ENCODE peak calls at places on chromosome 1, in six cellular contexts. One of them, this sample, is unnamed.
A peak's percentile ranks its signal among the peaks of the same experiment; 100 is the strongest.

GRCh38 chr1:50418600-50419109 is 4.6 kb downstream of the DMRTA2 start:
- DNase-seq in GM12865: no peak
- DNase-seq in HepG2: no peak
- DNase-seq in SK-N-SH: peak; percentile 79
- DNase-seq in Panc1: no peak
- DNase-seq in DND-41: no peak
- DNase-seq in this sample: no peak

GRCh38 chr1:111507411-111508201 is 4.2 kb upstream of the ADORA3 start:
- DNase-seq in GM12865: peak; percentile 93
- DNase-seq in HepG2: peak; percentile 51
- DNase-seq in SK-N-SH: peak; percentile 57
- DNase-seq in Panc1: no peak
- DNase-seq in DND-41: peak; percentile 67
- DNase-seq in this sample: peak; percentile 89

GRCh38 chr1:107750364-107750959 is 214.5 kb downstream of the VAV3 start:
- DNase-seq in GM12865: peak; percentile 70
- DNase-seq in HepG2: peak; percentile 65
- DNase-seq in SK-N-SH: peak; percentile 60
- DNase-seq in Panc1: peak; percentile 22
- DNase-seq in DND-41: peak; percentile 60
- DNase-seq in this sample: peak; percentile 82

GRCh38 chr1:234755449-234755863 is 145.5 kb upstream of the IRF2BP2 start:
- DNase-seq in GM12865: no peak
- DNase-seq in HepG2: no peak
- DNase-seq in SK-N-SH: no peak
- DNase-seq in Panc1: no peak
- DNase-seq in DND-41: no peak
- DNase-seq in this sample: peak; percentile 80

GRCh38 chr1:11703357-11704225 is 12.1 kb downstream of the DRAXIN start:
- DNase-seq in GM12865: no peak
- DNase-seq in HepG2: no peak
- DNase-seq in SK-N-SH: no peak
- DNase-seq in Panc1: no peak
- DNase-seq in DND-41: no peak
- DNase-seq in this sample: no peak

GRCh38 chr1:153347856-153348255 is 785 bp downstream of the PGLYRP4 start:
- DNase-seq in GM12865: no peak
- DNase-seq in HepG2: no peak
- DNase-seq in SK-N-SH: no peak
- DNase-seq in Panc1: no peak
- DNase-seq in DND-41: no peak
- DNase-seq in this sample: peak; percentile 9

GRCh38 chr1:42815938-42816599 is 853 bp upstream of the ERMAP start:
- DNase-seq in GM12865: peak; percentile 11
- DNase-seq in HepG2: no peak
- DNase-seq in SK-N-SH: no peak
- DNase-seq in Panc1: peak; percentile 18
- DNase-seq in DND-41: peak; percentile 12
- DNase-seq in this sample: no peak

GRCh38 chr1:68132426-68133130 is 82.2 kb upstream of the DIRAS3 start:
- DNase-seq in GM12865: no peak
- DNase-seq in HepG2: no peak
- DNase-seq in SK-N-SH: no peak
- DNase-seq in Panc1: no peak
- DNase-seq in DND-41: no peak
- DNase-seq in this sample: no peak

GRCh38 chr1:213720032-213720431 is 267.7 kb upstream of the PROX1 start:
- DNase-seq in GM12865: no peak
- DNase-seq in HepG2: no peak
- DNase-seq in SK-N-SH: no peak
- DNase-seq in Panc1: no peak
- DNase-seq in DND-41: no peak
- DNase-seq in this sample: no peak

GRCh38 chr1:103284270-103284669 is 175.9 kb upstream of the COL11A1 start:
- DNase-seq in GM12865: no peak
- DNase-seq in HepG2: no peak
- DNase-seq in SK-N-SH: peak; percentile 0
- DNase-seq in Panc1: no peak
- DNase-seq in DND-41: no peak
- DNase-seq in this sample: no peak

GRCh38 chr1:174968750-174969244 is 30.9 kb upstream of the CACYBP start:
- DNase-seq in GM12865: peak; percentile 87
- DNase-seq in HepG2: no peak
- DNase-seq in SK-N-SH: no peak
- DNase-seq in Panc1: no peak
- DNase-seq in DND-41: peak; percentile 44
- DNase-seq in this sample: no peak

GRCh38 chr1:175015243-175015642 is 8.0 kb downstream of the MRPS14 start:
- DNase-seq in GM12865: no peak
- DNase-seq in HepG2: no peak
- DNase-seq in SK-N-SH: no peak
- DNase-seq in Panc1: no peak
- DNase-seq in DND-41: no peak
- DNase-seq in this sample: no peak

GRCh38 chr1:85577421-85578320 is 2.9 kb upstream of the CCN1 start:
- DNase-seq in GM12865: no peak
- DNase-seq in HepG2: no peak
- DNase-seq in SK-N-SH: peak; percentile 35
- DNase-seq in Panc1: peak; percentile 82
- DNase-seq in DND-41: no peak
- DNase-seq in this sample: no peak

GRCh38 chr1:105442901-105443300 is 1613.6 kb upstream of the PRMT6 start:
- DNase-seq in GM12865: no peak
- DNase-seq in HepG2: no peak
- DNase-seq in SK-N-SH: no peak
- DNase-seq in Panc1: no peak
- DNase-seq in DND-41: no peak
- DNase-seq in this sample: no peak

GRCh38 chr1:205921559-205921887 is 21.7 kb downstream of the SLC26A9 start:
- DNase-seq in GM12865: no peak
- DNase-seq in HepG2: no peak
- DNase-seq in SK-N-SH: no peak
- DNase-seq in Panc1: no peak
- DNase-seq in DND-41: no peak
- DNase-seq in this sample: no peak

GRCh38 chr1:32701951-32702598 is 495 bp downstream of the SYNC start:
- DNase-seq in GM12865: no peak
- DNase-seq in HepG2: no peak
- DNase-seq in SK-N-SH: no peak
- DNase-seq in Panc1: no peak
- DNase-seq in DND-41: no peak
- DNase-seq in this sample: peak; percentile 39

GRCh38 chr1:59115865-59116264 is 181.0 kb upstream of the FGGY start:
- DNase-seq in GM12865: no peak
- DNase-seq in HepG2: no peak
- DNase-seq in SK-N-SH: no peak
- DNase-seq in Panc1: no peak
- DNase-seq in DND-41: no peak
- DNase-seq in this sample: no peak

GRCh38 chr1:16156848-16157495 is 1.1 kb upstream of the EPHA2 start:
- DNase-seq in GM12865: no peak
- DNase-seq in HepG2: peak; percentile 55
- DNase-seq in SK-N-SH: no peak
- DNase-seq in Panc1: no peak
- DNase-seq in DND-41: no peak
- DNase-seq in this sample: no peak

GRCh38 chr1:111758373-111758772 is 2.7 kb downstream of the DDX20 start:
- DNase-seq in GM12865: no peak
- DNase-seq in HepG2: no peak
- DNase-seq in SK-N-SH: peak; percentile 22
- DNase-seq in Panc1: no peak
- DNase-seq in DND-41: no peak
- DNase-seq in this sample: no peak

GRCh38 chr1:28737245-28738137 is 751 bp downstream of the YTHDF2 start:
- DNase-seq in GM12865: peak; percentile 65
- DNase-seq in HepG2: peak; percentile 44
- DNase-seq in SK-N-SH: peak; percentile 84
- DNase-seq in Panc1: no peak
- DNase-seq in DND-41: peak; percentile 57
- DNase-seq in this sample: peak; percentile 59

GRCh38 chr1:98940680-98941079 is 64.0 kb downstream of the PLPPR5 start:
- DNase-seq in GM12865: no peak
- DNase-seq in HepG2: no peak
- DNase-seq in SK-N-SH: no peak
- DNase-seq in Panc1: no peak
- DNase-seq in DND-41: no peak
- DNase-seq in this sample: no peak

GRCh38 chr1:208183977-208184901 is 59.9 kb downstream of the PLXNA2 start:
- DNase-seq in GM12865: no peak
- DNase-seq in HepG2: peak; percentile 42
- DNase-seq in SK-N-SH: no peak
- DNase-seq in Panc1: no peak
- DNase-seq in DND-41: no peak
- DNase-seq in this sample: peak; percentile 86

GRCh38 chr1:160021376-160022074 is 10.3 kb downstream of the PIGM start:
- DNase-seq in GM12865: no peak
- DNase-seq in HepG2: no peak
- DNase-seq in SK-N-SH: no peak
- DNase-seq in Panc1: no peak
- DNase-seq in DND-41: no peak
- DNase-seq in this sample: no peak

GRCh38 chr1:38559180-38559874 is 300.2 kb downstream of the RRAGC start:
- DNase-seq in GM12865: peak; percentile 94
- DNase-seq in HepG2: no peak
- DNase-seq in SK-N-SH: no peak
- DNase-seq in Panc1: no peak
- DNase-seq in DND-41: peak; percentile 89
- DNase-seq in this sample: peak; percentile 27

GRCh38 chr1:25556791-25557476 is 13.5 kb downstream of the LDLRAP1 start:
- DNase-seq in GM12865: peak; percentile 54
- DNase-seq in HepG2: no peak
- DNase-seq in SK-N-SH: no peak
- DNase-seq in Panc1: no peak
- DNase-seq in DND-41: peak; percentile 26
- DNase-seq in this sample: peak; percentile 74

GRCh38 chr1:165896277-165896676 is 68.9 kb downstream of the UCK2 start:
- DNase-seq in GM12865: no peak
- DNase-seq in HepG2: no peak
- DNase-seq in SK-N-SH: no peak
- DNase-seq in Panc1: no peak
- DNase-seq in DND-41: no peak
- DNase-seq in this sample: no peak

GRCh38 chr1:97986041-97987005 is 65.5 kb upstream of the DPYD start:
- DNase-seq in GM12865: no peak
- DNase-seq in HepG2: no peak
- DNase-seq in SK-N-SH: no peak
- DNase-seq in Panc1: no peak
- DNase-seq in DND-41: no peak
- DNase-seq in this sample: no peak

GRCh38 chr1:14897997-14898645 is 255.4 kb upstream of the TMEM51 start:
- DNase-seq in GM12865: no peak
- DNase-seq in HepG2: no peak
- DNase-seq in SK-N-SH: no peak
- DNase-seq in Panc1: no peak
- DNase-seq in DND-41: no peak
- DNase-seq in this sample: no peak

DNA sequence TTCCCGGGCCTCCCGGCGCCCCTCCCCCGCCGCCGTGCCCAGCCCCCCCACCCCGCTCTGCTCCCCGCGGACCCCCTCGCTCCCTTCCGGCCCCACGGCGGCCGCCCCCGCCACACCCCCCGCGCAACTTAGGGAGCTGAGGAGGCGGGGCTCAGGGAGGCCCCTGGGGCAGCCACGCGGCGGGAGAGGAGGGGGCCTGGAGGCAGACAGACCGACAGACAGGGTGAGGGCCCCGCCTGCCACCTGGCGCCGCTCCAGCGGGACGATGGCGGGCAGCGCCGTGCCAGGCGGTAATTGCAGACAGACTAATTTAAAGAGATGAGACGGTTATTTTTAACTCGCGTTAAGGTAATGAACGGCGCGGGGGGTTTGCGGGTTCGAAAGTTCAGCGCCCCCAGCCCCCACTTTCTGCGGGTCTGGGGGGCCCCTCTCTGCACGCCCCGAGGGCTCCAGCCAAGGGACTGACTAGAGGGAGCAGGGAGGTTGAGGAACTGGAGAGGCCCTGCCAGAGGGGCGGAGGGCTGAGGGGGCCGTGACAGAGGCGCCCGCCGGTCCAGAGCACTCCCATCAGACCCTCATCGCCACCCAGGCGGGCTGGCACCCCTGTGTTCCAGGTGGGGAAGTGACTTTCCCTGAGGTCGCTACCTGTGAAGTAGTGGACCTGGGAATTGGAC is 5.3 kb downstream of the FOXO6 start:
- DNase-seq in GM12865: no peak
- DNase-seq in HepG2: no peak
- DNase-seq in SK-N-SH: peak; percentile 83
- DNase-seq in Panc1: no peak
- DNase-seq in DND-41: peak; percentile 82
- DNase-seq in this sample: peak; percentile 38
- H3K4me3 ChIP-seq in GM12865: peak overlapping the region; percentile 44
- H3K4me3 ChIP-seq in HepG2: no peak overlapping the region
- H3K4me3 ChIP-seq in SK-N-SH: peak overlapping the region; percentile 51
- H3K4me3 ChIP-seq in Panc1: peak overlapping the region; percentile 31
- H3K4me3 ChIP-seq in DND-41: peak overlapping the region; percentile 58
- H3K4me3 ChIP-seq in this sample: peak overlapping the region; percentile 40

GRCh38 chr1:198232407-198232806 is 75.6 kb downstream of the NEK7 start:
- DNase-seq in GM12865: no peak
- DNase-seq in HepG2: no peak
- DNase-seq in SK-N-SH: no peak
- DNase-seq in Panc1: no peak
- DNase-seq in DND-41: no peak
- DNase-seq in this sample: no peak

GRCh38 chr1:198232940-198233675 is 76.3 kb downstream of the NEK7 start:
- DNase-seq in GM12865: no peak
- DNase-seq in HepG2: no peak
- DNase-seq in SK-N-SH: no peak
- DNase-seq in Panc1: no peak
- DNase-seq in DND-41: no peak
- DNase-seq in this sample: no peak

GRCh38 chr1:198238121-198238520 is 81.3 kb downstream of the NEK7 start:
- DNase-seq in GM12865: no peak
- DNase-seq in HepG2: no peak
- DNase-seq in SK-N-SH: no peak
- DNase-seq in Panc1: no peak
- DNase-seq in DND-41: no peak
- DNase-seq in this sample: no peak

GRCh38 chr1:198231776-198232175 is 75.0 kb downstream of the NEK7 start:
- DNase-seq in GM12865: no peak
- DNase-seq in HepG2: no peak
- DNase-seq in SK-N-SH: no peak
- DNase-seq in Panc1: no peak
- DNase-seq in DND-41: no peak
- DNase-seq in this sample: no peak

GRCh38 chr1:198234511-198235251 is 77.9 kb downstream of the NEK7 start:
- DNase-seq in GM12865: no peak
- DNase-seq in HepG2: no peak
- DNase-seq in SK-N-SH: no peak
- DNase-seq in Panc1: no peak
- DNase-seq in DND-41: no peak
- DNase-seq in this sample: no peak
- H3K4me3 ChIP-seq in GM12865: no peak overlapping the region
- H3K4me3 ChIP-seq in HepG2: no peak overlapping the region
- H3K4me3 ChIP-seq in SK-N-SH: no peak overlapping the region
- H3K4me3 ChIP-seq in Panc1: peak overlapping the region; percentile 13
- H3K4me3 ChIP-seq in DND-41: no peak overlapping the region
- H3K4me3 ChIP-seq in this sample: no peak overlapping the region

GRCh38 chr1:192559115-192560006 is 16.2 kb upstream of the RGS1 start:
- DNase-seq in GM12865: peak; percentile 81
- DNase-seq in HepG2: no peak
- DNase-seq in SK-N-SH: no peak
- DNase-seq in Panc1: peak; percentile 69
- DNase-seq in DND-41: peak; percentile 48
- DNase-seq in this sample: no peak
- H3K4me3 ChIP-seq in GM12865: no peak overlapping the region
- H3K4me3 ChIP-seq in HepG2: no peak overlapping the region
- H3K4me3 ChIP-seq in SK-N-SH: no peak overlapping the region
- H3K4me3 ChIP-seq in Panc1: no peak overlapping the region
- H3K4me3 ChIP-seq in DND-41: no peak overlapping the region
- H3K4me3 ChIP-seq in this sample: no peak overlapping the region

GRCh38 chr1:52364235-52364839 is 1.7 kb downstream of the CC2D1B start:
- DNase-seq in GM12865: no peak
- DNase-seq in HepG2: no peak
- DNase-seq in SK-N-SH: peak; percentile 21
- DNase-seq in Panc1: no peak
- DNase-seq in DND-41: no peak
- DNase-seq in this sample: peak; percentile 29
- H3K4me3 ChIP-seq in GM12865: peak overlapping the region; percentile 94
- H3K4me3 ChIP-seq in HepG2: no peak overlapping the region
- H3K4me3 ChIP-seq in SK-N-SH: peak overlapping the region; percentile 90
- H3K4me3 ChIP-seq in Panc1: peak overlapping the region; percentile 92
- H3K4me3 ChIP-seq in DND-41: peak overlapping the region; percentile 90
- H3K4me3 ChIP-seq in this sample: no peak overlapping the region